ENCODE peak calls at places on chromosomes 5 and 9, in five cellular contexts. L, R, Z, O and U are unnamed samples.

GRCh38 chr5:2378976-2379375 is 372.5 kb downstream of the IRX2 start:
- DNase-seq in L (no peak), R (no peak), Z (no peak), O (no peak), U (no peak)

GRCh38 chr9:87148391-87149237 is 201.3 kb upstream of the GAS1 start:
- DNase-seq in L (no peak), R (peak; percentile 56), Z (peak; percentile 76), O (peak; percentile 84), U (peak; percentile 37)

GRCh38 chr5:100970646-100971045 is 67.6 kb upstream of the ST8SIA4 start:
- DNase-seq in L (no peak), R (no peak), Z (no peak), O (no peak), U (no peak)

GRCh38 chr5:5158472-5158895 is 18.4 kb downstream of the ADAMTS16 start:
- DNase-seq in L (no peak), R (no peak), Z (peak; percentile 81), O (no peak), U (no peak)

GRCh38 chr5:153552886-153553285 is 62.4 kb downstream of the GRIA1 start:
- DNase-seq in L (no peak), R (no peak), Z (peak; percentile 64), O (no peak), U (no peak)

GRCh38 chr5:172932313-172933017 is 26.8 kb upstream of the RPL26L1 start:
- DNase-seq in L (peak; percentile 68), R (peak; percentile 64), Z (peak; percentile 62), O (peak; percentile 91), U (no peak)

GRCh38 chr5:15261279-15261668 is 238.7 kb upstream of the FBXL7 start:
- DNase-seq in L (no peak), R (no peak), Z (no peak), O (no peak), U (no peak)

GRCh38 chr5:66169534-66169933 is 25.4 kb downstream of the SREK1 start:
- DNase-seq in L (no peak), R (no peak), Z (no peak), O (no peak), U (no peak)

GRCh38 chr5:158498959-158499679 is 600.6 kb downstream of the EBF1 start:
- DNase-seq in L (no peak), R (no peak), Z (no peak), O (no peak), U (no peak)

GRCh38 chr5:11931638-11932037 is 27.4 kb upstream of the CTNND2 start:
- DNase-seq in L (no peak), R (no peak), Z (no peak), O (peak; percentile 56), U (no peak)

GRCh38 chr5:179699640-179700298 is 1.0 kb downstream of the CANX start:
- DNase-seq in L (no peak), R (no peak), Z (peak; percentile 40), O (peak; percentile 19), U (no peak)

GRCh38 chr5:64963278-64963677 is 194.5 kb downstream of the CWC27 start:
- DNase-seq in L (no peak), R (no peak), Z (no peak), O (no peak), U (no peak)

GRCh38 chr9:136372561-136373299 is 739 bp downstream of the CARD9 start:
- DNase-seq in L (no peak), R (peak; percentile 77), Z (peak; percentile 67), O (peak; percentile 89), U (no peak)

GRCh38 chr9:698276-698675 is 143.2 kb upstream of the DMRT1 start:
- DNase-seq in L (no peak), R (no peak), Z (peak; percentile 53), O (no peak), U (no peak)

GRCh38 chr5:4662845-4663244 is 477.3 kb upstream of the ADAMTS16 start:
- DNase-seq in L (no peak), R (no peak), Z (no peak), O (no peak), U (no peak)

GRCh38 chr9:33932078-33932807 is 115.3 kb downstream of the UBE2R2 start:
- DNase-seq in L (no peak), R (no peak), Z (no peak), O (no peak), U (no peak)

GRCh38 chr5:93596676-93597441 is 13.8 kb downstream of the NR2F1 start:
- DNase-seq in L (no peak), R (no peak), Z (no peak), O (peak; percentile 74), U (no peak)

GRCh38 chr9:132645306-132645705 is 24.5 kb downstream of the DDX31 start:
- DNase-seq in L (no peak), R (no peak), Z (no peak), O (no peak), U (no peak)

GRCh38 chr5:218457-219289 is 553 bp downstream of the SDHA start:
- DNase-seq in L (peak; percentile 15), R (no peak), Z (peak; percentile 30), O (peak; percentile 76), U (no peak)

GRCh38 chr5:71666321-71666720 is 52.8 kb upstream of the CARTPT start:
- DNase-seq in L (no peak), R (no peak), Z (no peak), O (no peak), U (no peak)

GRCh38 chr9:94805585-94805984 is 79.1 kb downstream of the AOPEP start:
- DNase-seq in L (no peak), R (no peak), Z (peak; percentile 92), O (no peak), U (peak; percentile 45)

GRCh38 chr5:15267966-15268365 is 232.0 kb upstream of the FBXL7 start:
- DNase-seq in L (no peak), R (no peak), Z (no peak), O (no peak), U (no peak)

GRCh38 chr9:81116340-81117207 is 572.8 kb downstream of the TLE1 start:
- DNase-seq in L (no peak), R (no peak), Z (no peak), O (no peak), U (peak; percentile 5)

GRCh38 chr9:91162784-91163440 is 198.8 kb downstream of the AUH start:
- DNase-seq in L (no peak), R (peak; percentile 31), Z (no peak), O (peak; percentile 88), U (no peak)

GRCh38 chr5:137760294-137761019 is 6.3 kb upstream of the HNRNPA0 start:
- DNase-seq in L (no peak), R (no peak), Z (no peak), O (no peak), U (no peak)

GRCh38 chr5:126965061-126965475 is 65.3 kb downstream of the MARCHF3 start:
- DNase-seq in L (no peak), R (no peak), Z (peak; percentile 97), O (no peak), U (peak; percentile 31)

GRCh38 chr5:21391506-21391905 is 1403.5 kb upstream of the CDH18 start:
- DNase-seq in L (no peak), R (no peak), Z (peak; percentile 9), O (no peak), U (no peak)

GRCh38 chr9:132794730-132795380 is 83.2 kb downstream of the AK8 start:
- DNase-seq in L (no peak), R (no peak), Z (no peak), O (no peak), U (no peak)

GRCh38 chr5:79929095-79929494 is 62.0 kb downstream of the MTX3 start:
- DNase-seq in L (no peak), R (no peak), Z (no peak), O (no peak), U (no peak)

GRCh38 chr5:127878174-127878750 is 175.1 kb downstream of the CCDC192 start:
- DNase-seq in L (no peak), R (no peak), Z (peak; percentile 58), O (peak; percentile 62), U (peak; percentile 17)

GRCh38 chr5:132257131-132258101 is at the start of gene PDLIM4:
- DNase-seq in L (no peak), R (peak; percentile 69), Z (no peak), O (peak; percentile 66), U (no peak)

GRCh38 chr5:101605700-101606099 is 690.4 kb downstream of the SLCO4C1 start:
- DNase-seq in L (no peak), R (no peak), Z (no peak), O (no peak), U (no peak)

GRCh38 chr5:137737349-137738256 is 1.7 kb upstream of the KLHL3 start:
- DNase-seq in L (no peak), R (no peak), Z (peak; percentile 49), O (no peak), U (no peak)

GRCh38 chr9:130824079-130824478 is 11.0 kb upstream of the ABL1 start:
- DNase-seq in L (no peak), R (no peak), Z (no peak), O (no peak), U (no peak)
- H3K4me3 ChIP-seq in L (no peak overlapping the region), R (no peak overlapping the region), Z (no peak overlapping the region), O (no peak overlapping the region), U (no peak overlapping the region)

GRCh38 chr9:127753556-127753955 is 18.5 kb upstream of the TOR2A start:
- DNase-seq in L (no peak), R (no peak), Z (no peak), O (no peak), U (no peak)
- H3K4me3 ChIP-seq in L (no peak overlapping the region), R (no peak overlapping the region), Z (no peak overlapping the region), O (no peak overlapping the region), U (no peak overlapping the region)

GRCh38 chr9:124410321-124410913 is 4.8 kb downstream of the PSMB7 start:
- DNase-seq in L (no peak), R (no peak), Z (peak; percentile 43), O (no peak), U (no peak)

GRCh38 chr9:124412228-124412575 is 3.0 kb downstream of the PSMB7 start:
- DNase-seq in L (no peak), R (no peak), Z (no peak), O (no peak), U (no peak)

GRCh38 chr9:124409410-124409809 is 5.8 kb downstream of the PSMB7 start:
- DNase-seq in L (no peak), R (no peak), Z (no peak), O (no peak), U (no peak)

GRCh38 chr9:124414612-124415011 is 630 bp downstream of the PSMB7 start:
- DNase-seq in L (no peak), R (no peak), Z (no peak), O (no peak), U (no peak)

GRCh38 chr9:124411514-124412227 is 3.6 kb downstream of the PSMB7 start:
- DNase-seq in L (no peak), R (no peak), Z (peak; percentile 83), O (no peak), U (no peak)
- H3K4me3 ChIP-seq in L (no peak overlapping the region), R (no peak overlapping the region), Z (peak overlapping the region; percentile 37), O (no peak overlapping the region), U (peak overlapping the region; percentile 2)

DNA sequence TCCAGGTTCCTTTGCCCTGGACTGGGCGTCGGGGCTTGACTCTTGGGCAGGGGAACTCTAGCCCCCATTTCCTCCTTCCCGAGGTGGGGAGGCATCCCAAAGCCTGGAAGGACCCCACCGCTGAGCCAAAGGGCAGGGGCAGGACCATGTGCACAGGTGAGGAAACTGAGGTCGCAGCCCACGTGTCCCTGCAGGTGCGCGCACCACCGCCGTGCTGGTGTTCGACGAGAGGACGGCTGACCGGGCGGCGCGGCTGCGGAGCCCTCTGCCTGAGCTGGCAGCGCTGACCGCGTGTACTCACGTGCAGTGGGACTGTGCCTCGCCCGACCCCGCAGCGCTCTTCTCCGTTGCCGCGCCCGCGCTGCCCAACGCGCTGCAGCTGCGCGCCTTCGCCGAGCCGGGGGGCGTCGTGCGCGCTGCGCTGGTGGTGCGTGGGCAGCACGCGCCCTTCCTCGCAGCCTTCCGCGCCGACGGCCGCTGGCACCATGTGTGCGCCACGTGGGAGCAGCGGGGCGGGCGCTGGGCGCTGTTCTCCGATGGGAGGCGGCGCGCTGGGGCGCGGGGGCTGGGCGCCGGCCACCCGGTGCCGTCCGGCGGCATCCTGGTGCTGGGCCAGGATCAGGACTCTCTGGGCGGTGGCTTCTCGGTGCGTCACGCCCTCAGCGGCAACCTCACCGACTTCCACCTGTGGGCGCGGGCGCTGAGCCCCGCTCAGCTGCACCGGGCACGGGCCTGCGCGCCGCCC is 2.8 kb downstream of the ADGRD2 start:
- DNase-seq in L (no peak), R (no peak), Z (no peak), O (peak; percentile 42), U (no peak)
- H3K4me3 ChIP-seq in L (no peak overlapping the region), R (no peak overlapping the region), Z (no peak overlapping the region), O (no peak overlapping the region), U (no peak overlapping the region)